ENCODE peak calls at places on chromosome 14, in eight cellular contexts. L, A, E, O, V, F, N and S are unnamed samples.

GRCh38 chr14:86237733-86238132 is 707.8 kb downstream of the FLRT2 start:
- DNase-seq in L (no peak), A (no peak), E (no peak), O (no peak), V (no peak), F (no peak), N (no peak), S (no peak)

GRCh38 chr14:67240168-67240932 is 885 bp upstream of the PALS1 start:
- DNase-seq in L (peak; percentile 88), A (peak; percentile 42), E (peak; percentile 52), O (peak; percentile 23), V (peak; percentile 56), F (peak; percentile 20), N (no peak), S (no peak)

GRCh38 chr14:58987601-58988000 is 200.9 kb upstream of the DAAM1 start:
- DNase-seq in L (no peak), A (no peak), E (no peak), O (no peak), V (no peak), F (no peak), N (no peak), S (no peak)

GRCh38 chr14:81298911-81299310 is 78.2 kb upstream of the GTF2A1 start:
- DNase-seq in L (no peak), A (no peak), E (no peak), O (no peak), V (no peak), F (no peak), N (no peak), S (no peak)

GRCh38 chr14:102016420-102017090 is 52.2 kb downstream of the DYNC1H1 start:
- DNase-seq in L (no peak), A (no peak), E (no peak), O (no peak), V (no peak), F (no peak), N (no peak), S (no peak)

GRCh38 chr14:37544407-37544806 is 50.6 kb downstream of the FOXA1 start:
- DNase-seq in L (no peak), A (no peak), E (no peak), O (no peak), V (no peak), F (no peak), N (no peak), S (no peak)

GRCh38 chr14:61003571-61003970 is 22.5 kb downstream of the SLC38A6 start:
- DNase-seq in L (no peak), A (no peak), E (no peak), O (no peak), V (no peak), F (no peak), N (no peak), S (no peak)

GRCh38 chr14:78752789-78753188 is 582.6 kb downstream of the NRXN3 start:
- DNase-seq in L (no peak), A (no peak), E (peak; percentile 16), O (no peak), V (no peak), F (no peak), N (no peak), S (no peak)

GRCh38 chr14:95229749-95230148 is 72.4 kb upstream of the DICER1 start:
- DNase-seq in L (no peak), A (no peak), E (no peak), O (no peak), V (no peak), F (no peak), N (no peak), S (no peak)

GRCh38 chr14:89957791-89958190 is 2.1 kb downstream of the TDP1 start:
- DNase-seq in L (no peak), A (peak; percentile 29), E (no peak), O (no peak), V (no peak), F (no peak), N (no peak), S (no peak)

GRCh38 chr14:99879401-99880295 is 86.4 kb downstream of the EML1 start:
- DNase-seq in L (peak; percentile 27), A (no peak), E (peak; percentile 59), O (no peak), V (no peak), F (no peak), N (no peak), S (no peak)